ENCODE peak calls at places on chromosomes 7 and 10, in ten cellular contexts. Z is NCI-H2107; R is astrocyte; X is GM06990; I is stimulated activated CD4-positive, alpha-beta T cell treated with anti-CD3 and anti-CD28 coated beads, Interleukin-1b, Interleukin-23, amount 100 ng/mL, for 24 hours; F is AG04450; D is astrocyte of the hippocampus; P is M059J; C is heart right ventricle; M is left cardiac atrium. K is an unnamed sample.

GRCh38 chr10:132420469-132421376 is 23.7 kb downstream of the PWWP2B start:
- DNase-seq in Z (no peak), R (no peak), X (no peak), I (no peak), F (no peak), D (no peak), P (peak; percentile 15), C (no peak), M (no peak), K (no peak)

GRCh38 chr10:69728335-69728861 is 73.3 kb upstream of the COL13A1 start:
- DNase-seq in Z (no peak), R (peak; percentile 63), X (no peak), I (no peak), F (no peak), D (peak; percentile 26), P (peak; percentile 97), C (no peak), M (no peak), K (no peak)

GRCh38 chr10:51564896-51565505 is 134.4 kb downstream of the CSTF2T start:
- DNase-seq in Z (no peak), R (no peak), X (no peak), I (no peak), F (no peak), D (no peak), P (no peak), C (no peak), M (no peak), K (no peak)

GRCh38 chr7:70595741-70596574 is 536.0 kb upstream of the GALNT17 start:
- DNase-seq in Z (no peak), R (no peak), X (peak; percentile 75), I (no peak), F (no peak), D (peak; percentile 65), P (peak; percentile 14), C (no peak), M (no peak), K (no peak)

GRCh38 chr7:107879400-107880035 is 11.5 kb upstream of the DLD start:
- DNase-seq in Z (peak; percentile 3), R (peak; percentile 44), X (no peak), I (no peak), F (no peak), D (peak; percentile 77), P (peak; percentile 73), C (no peak), M (no peak), K (no peak)

GRCh38 chr10:114021135-114021534 is 22.5 kb upstream of the ADRB1 start:
- DNase-seq in Z (no peak), R (no peak), X (no peak), I (no peak), F (no peak), D (no peak), P (no peak), C (peak; percentile 36), M (no peak), K (no peak)

GRCh38 chr7:19209297-19209696 is 64.1 kb upstream of the FERD3L start:
- DNase-seq in Z (no peak), R (no peak), X (no peak), I (no peak), F (no peak), D (no peak), P (no peak), C (no peak), M (no peak), K (no peak)

GRCh38 chr10:35574924-35575352 is 30.2 kb upstream of the GJD4 start:
- DNase-seq in Z (no peak), R (peak; percentile 96), X (no peak), I (no peak), F (peak; percentile 56), D (peak; percentile 90), P (peak; percentile 90), C (no peak), M (no peak), K (no peak)

GRCh38 chr7:72785166-72785955 is 42.6 kb downstream of the TYW1B start:
- DNase-seq in Z (no peak), R (peak; percentile 62), X (no peak), I (no peak), F (no peak), D (peak; percentile 48), P (peak; percentile 55), C (no peak), M (no peak), K (no peak)

GRCh38 chr10:112955736-112956421 is 5.8 kb downstream of the TCF7L2 start:
- DNase-seq in Z (no peak), R (peak; percentile 85), X (no peak), I (no peak), F (peak; percentile 83), D (peak; percentile 58), P (peak; percentile 68), C (no peak), M (no peak), K (no peak)

GRCh38 chr10:78972160-78972946 is 96.4 kb upstream of the ZMIZ1 start:
- DNase-seq in Z (no peak), R (peak; percentile 83), X (no peak), I (no peak), F (no peak), D (peak; percentile 83), P (peak; percentile 98), C (peak; percentile 76), M (peak; percentile 88), K (no peak)

GRCh38 chr10:101695404-101695732 is 398 bp upstream of the FBXW4 start:
- DNase-seq in Z (no peak), R (no peak), X (no peak), I (no peak), F (no peak), D (no peak), P (no peak), C (no peak), M (no peak), K (no peak)

GRCh38 chr10:67697646-67698245 is 1.8 kb upstream of the CTNNA3 start:
- DNase-seq in Z (no peak), R (peak; percentile 35), X (no peak), I (peak; percentile 3), F (peak; percentile 20), D (peak; percentile 74), P (peak; percentile 28), C (peak; percentile 10), M (no peak), K (no peak)

GRCh38 chr7:13989138-13989943 is at the start of gene ETV1:
- DNase-seq in Z (peak; percentile 33), R (peak; percentile 60), X (no peak), I (no peak), F (no peak), D (peak; percentile 83), P (peak; percentile 77), C (peak; percentile 79), M (peak; percentile 74), K (peak; percentile 35)

GRCh38 chr7:85479918-85480658 is 293.2 kb upstream of the SEMA3D start:
- DNase-seq in Z (no peak), R (no peak), X (no peak), I (no peak), F (no peak), D (no peak), P (no peak), C (no peak), M (no peak), K (no peak)

GRCh38 chr10:133020193-133020817 is 67.4 kb upstream of the ADGRA1 start:
- DNase-seq in Z (no peak), R (no peak), X (no peak), I (no peak), F (no peak), D (no peak), P (no peak), C (no peak), M (no peak), K (no peak)

GRCh38 chr10:90775351-90776028 is 82.3 kb downstream of the HTR7 start:
- DNase-seq in Z (no peak), R (peak; percentile 60), X (no peak), I (no peak), F (no peak), D (peak; percentile 54), P (peak; percentile 86), C (no peak), M (peak; percentile 26), K (no peak)

GRCh38 chr10:133419211-133419950 is 5.0 kb downstream of the SPRN start:
- DNase-seq in Z (no peak), R (no peak), X (no peak), I (no peak), F (no peak), D (no peak), P (no peak), C (no peak), M (no peak), K (no peak)

GRCh38 chr10:132186488-132187413 is at the start of gene DPYSL4:
- DNase-seq in Z (no peak), R (no peak), X (no peak), I (no peak), F (no peak), D (peak; percentile 53), P (no peak), C (no peak), M (no peak), K (no peak)

GRCh38 chr10:92714872-92715271 is 25.1 kb downstream of the HHEX start:
- DNase-seq in Z (no peak), R (no peak), X (no peak), I (no peak), F (no peak), D (no peak), P (no peak), C (no peak), M (no peak), K (no peak)

GRCh38 chr10:93028881-93029280 is 31.7 kb upstream of the CYP26C1 start:
- DNase-seq in Z (no peak), R (peak; percentile 61), X (no peak), I (no peak), F (no peak), D (peak; percentile 70), P (peak; percentile 67), C (no peak), M (no peak), K (no peak)

GRCh38 chr7:77702451-77703219 is 6.4 kb downstream of the RSBN1L start:
- DNase-seq in Z (no peak), R (peak; percentile 41), X (no peak), I (no peak), F (no peak), D (no peak), P (peak; percentile 45), C (no peak), M (no peak), K (no peak)

GRCh38 chr7:156827587-156828203 is 65.3 kb downstream of the LMBR1 start:
- DNase-seq in Z (no peak), R (no peak), X (no peak), I (no peak), F (no peak), D (peak; percentile 38), P (peak; percentile 18), C (no peak), M (no peak), K (no peak)

GRCh38 chr7:106731637-106732036 is 70.7 kb upstream of the CCDC71L start:
- DNase-seq in Z (peak; percentile 10), R (peak; percentile 23), X (no peak), I (no peak), F (no peak), D (peak; percentile 45), P (peak; percentile 72), C (no peak), M (peak; percentile 20), K (no peak)

GRCh38 chr7:39700165-39700564 is 76.8 kb downstream of the RALA start:
- DNase-seq in Z (no peak), R (no peak), X (no peak), I (no peak), F (no peak), D (no peak), P (no peak), C (no peak), M (no peak), K (no peak)

GRCh38 chr7:152574892-152575511 is 100.9 kb downstream of the XRCC2 start:
- DNase-seq in Z (peak; percentile 19), R (no peak), X (peak; percentile 60), I (no peak), F (no peak), D (no peak), P (no peak), C (no peak), M (no peak), K (no peak)

GRCh38 chr10:34280599-34281374 is 534.3 kb downstream of the PARD3 start:
- DNase-seq in Z (no peak), R (peak; percentile 98), X (no peak), I (no peak), F (peak; percentile 89), D (peak; percentile 96), P (peak; percentile 94), C (peak; percentile 12), M (peak; percentile 32), K (no peak)

GRCh38 chr7:17948503-17949238 is 8.4 kb upstream of the SNX13 start:
- DNase-seq in Z (no peak), R (no peak), X (no peak), I (no peak), F (no peak), D (no peak), P (peak; percentile 13), C (no peak), M (no peak), K (no peak)